ENCODE peak calls at places on chromosomes 6 and 20, in five cellular contexts. W is lung; F is HEK293T; U is RKO; G is activated CD8-positive, alpha-beta memory T cell treated with anti-CD3 and anti-CD28 coated beads for 24 hours. M is an unnamed sample.

GRCh38 chr6:158847786-158848185 is 28.6 kb upstream of the EZR start:
- DNase-seq in F (no peak), G (no peak), U (no peak), W (no peak), M (no peak)

GRCh38 chr20:18390201-18390600 is 76.6 kb downstream of the DZANK1 start:
- DNase-seq in U (no peak), F (no peak), G (no peak), W (no peak), M (no peak)

GRCh38 chr20:6007094-6007528 is 46.7 kb downstream of the LRRN4 start:
- DNase-seq in U (peak), W (no peak), G (no peak), F (no peak), M (no peak)

GRCh38 chr6:17966451-17966850 is 21.0 kb downstream of the KIF13A start:
- DNase-seq in F (no peak), G (no peak), U (no peak), W (no peak), M (no peak)

GRCh38 chr6:49939993-49940498 is 23.9 kb downstream of the DEFB114 start:
- DNase-seq in W (no peak), U (no peak), G (no peak), F (no peak), M (no peak)

GRCh38 chr20:4604580-4604979 is 117.1 kb upstream of the PRND start:
- DNase-seq in F (no peak), W (no peak), G (no peak), U (no peak), M (no peak)

GRCh38 chr6:163706688-163707087 is 292.2 kb downstream of the QKI start:
- DNase-seq in F (no peak), W (no peak), G (no peak), U (no peak), M (no peak)

GRCh38 chr6:136582702-136583471 is 32.7 kb upstream of the MAP7 start:
- DNase-seq in U (peak), G (no peak), W (no peak), F (no peak), M (no peak)

GRCh38 chr20:48750941-48751620 is 76.7 kb downstream of the PREX1 start:
- DNase-seq in F (no peak), U (no peak), G (peak), W (peak), M (peak)

GRCh38 chr6:144259988-144260387 is 25.1 kb upstream of the UTRN start:
- DNase-seq in W (no peak), U (no peak), F (no peak), G (no peak), M (no peak)

GRCh38 chr6:35185302-35185681 is 28.5 kb upstream of the SCUBE3 start:
- DNase-seq in F (no peak), W (peak), U (no peak), G (no peak), M (peak)

GRCh38 chr6:170063431-170063830 is 227.4 kb downstream of the DLL1 start:
- DNase-seq in W (no peak), F (no peak), G (no peak), U (no peak), M (peak)

GRCh38 chr6:49839957-49840356 is 26.4 kb downstream of the CRISP1 start:
- DNase-seq in F (no peak), G (no peak), U (no peak), W (no peak), M (no peak)

GRCh38 chr6:13677878-13678254 is 33.8 kb downstream of the RANBP9 start:
- DNase-seq in F (no peak), W (no peak), G (no peak), U (no peak), M (no peak)

GRCh38 chr6:82624251-82624650 is 260.6 kb downstream of the TPBG start:
- DNase-seq in W (no peak), U (no peak), G (no peak), F (no peak), M (no peak)

GRCh38 chr6:52955871-52956270 is 39.2 kb downstream of the GSTA4 start:
- DNase-seq in U (no peak), W (no peak), F (no peak), G (no peak), M (no peak)

GRCh38 chr6:167975449-167975848 is 22.0 kb upstream of the KIF25 start:
- DNase-seq in F (no peak), U (no peak), W (no peak), G (no peak), M (no peak)

GRCh38 chr20:48656661-48657211 is 171.1 kb downstream of the PREX1 start:
- DNase-seq in W (no peak), G (no peak), U (peak), F (peak), M (peak)

GRCh38 chr20:33889312-33889711 is 78.2 kb downstream of the CHMP4B start:
- DNase-seq in U (no peak), W (no peak), G (no peak), F (no peak), M (no peak)

GRCh38 chr20:32674362-32674789 is 635 bp upstream of the C20orf203 start:
- DNase-seq in W (peak), G (peak), U (peak), F (peak), M (peak)

GRCh38 chr6:24959333-24959732 is 23.6 kb upstream of the RIPOR2 start:
- DNase-seq in F (no peak), W (no peak), U (no peak), G (no peak), M (no peak)

GRCh38 chr20:17281478-17281877 is 54.6 kb downstream of the PCSK2 start:
- DNase-seq in W (peak), F (peak), U (no peak), G (no peak), M (no peak)

GRCh38 chr6:3001773-3002293 is 2.1 kb downstream of the NQO2 start:
- DNase-seq in G (no peak), F (peak), W (no peak), U (peak), M (no peak)